ENCODE peak calls at places on chromosomes 4 and X, in seven cellular contexts. One of them, this sample, is unnamed.

GRCh38 chr4:20037745-20038144 is 214.0 kb upstream of the SLIT2 start:
- DNase-seq in AG10803: no peak
- DNase-seq in transverse colon: no peak
- DNase-seq in epithelial cell of esophagus: no peak
- DNase-seq in AG09309: no peak
- DNase-seq in A549: no peak
- DNase-seq in choroid plexus epithelial cell: no peak
- DNase-seq in this sample: no peak

GRCh38 chr4:151407466-151408379 is 1.3 kb upstream of the FHIP1A start:
- DNase-seq in transverse colon: peak; percentile 59
- DNase-seq in AG10803: peak; percentile 43
- DNase-seq in epithelial cell of esophagus: peak; percentile 40
- DNase-seq in A549: no peak
- DNase-seq in choroid plexus epithelial cell: no peak
- DNase-seq in AG09309: no peak
- DNase-seq in this sample: no peak

GRCh38 chr4:20019310-20020015 is 232.2 kb upstream of the SLIT2 start:
- DNase-seq in choroid plexus epithelial cell: no peak
- DNase-seq in AG09309: no peak
- DNase-seq in epithelial cell of esophagus: peak; percentile 67
- DNase-seq in AG10803: no peak
- DNase-seq in transverse colon: peak; percentile 10
- DNase-seq in A549: no peak
- DNase-seq in this sample: no peak

GRCh38 chrX:44568196-44568595 is 25.5 kb upstream of the FUNDC1 start:
- DNase-seq in transverse colon: no peak
- DNase-seq in choroid plexus epithelial cell: no peak
- DNase-seq in AG10803: peak; percentile 32
- DNase-seq in AG09309: no peak
- DNase-seq in epithelial cell of esophagus: no peak
- DNase-seq in A549: no peak
- DNase-seq in this sample: peak; percentile 10

GRCh38 chrX:49203536-49203935 is 3.5 kb upstream of the SYP start:
- DNase-seq in AG10803: no peak
- DNase-seq in A549: no peak
- DNase-seq in transverse colon: no peak
- DNase-seq in choroid plexus epithelial cell: no peak
- DNase-seq in epithelial cell of esophagus: no peak
- DNase-seq in AG09309: no peak
- DNase-seq in this sample: no peak

GRCh38 chrX:154540897-154541535 is 5.6 kb downstream of the G6PD start:
- DNase-seq in AG10803: no peak
- DNase-seq in AG09309: no peak
- DNase-seq in epithelial cell of esophagus: peak; percentile 83
- DNase-seq in choroid plexus epithelial cell: no peak
- DNase-seq in A549: no peak
- DNase-seq in transverse colon: no peak
- DNase-seq in this sample: no peak

GRCh38 chr4:57159866-57160265 is 49.7 kb upstream of the IGFBP7 start:
- DNase-seq in choroid plexus epithelial cell: peak; percentile 28
- DNase-seq in AG09309: no peak
- DNase-seq in A549: no peak
- DNase-seq in epithelial cell of esophagus: peak; percentile 26
- DNase-seq in transverse colon: no peak
- DNase-seq in AG10803: peak; percentile 22
- DNase-seq in this sample: no peak

GRCh38 chrX:122055979-122056715 is 1008.7 kb downstream of the GLUD2 start:
- DNase-seq in A549: no peak
- DNase-seq in AG09309: no peak
- DNase-seq in transverse colon: no peak
- DNase-seq in choroid plexus epithelial cell: no peak
- DNase-seq in epithelial cell of esophagus: no peak
- DNase-seq in AG10803: no peak
- DNase-seq in this sample: no peak

GRCh38 chrX:19660604-19661003 is 145.3 kb upstream of the MAP3K15 start:
- DNase-seq in AG10803: peak; percentile 42
- DNase-seq in A549: no peak
- DNase-seq in AG09309: no peak
- DNase-seq in epithelial cell of esophagus: no peak
- DNase-seq in choroid plexus epithelial cell: no peak
- DNase-seq in transverse colon: no peak
- DNase-seq in this sample: no peak

GRCh38 chr4:54539500-54540029 is 118.2 kb upstream of the KIT start:
- DNase-seq in AG09309: no peak
- DNase-seq in AG10803: peak; percentile 56
- DNase-seq in choroid plexus epithelial cell: peak; percentile 26
- DNase-seq in transverse colon: peak; percentile 54
- DNase-seq in A549: peak; percentile 6
- DNase-seq in epithelial cell of esophagus: peak; percentile 24
- DNase-seq in this sample: no peak

GRCh38 chr4:185991750-185992149 is 77.2 kb upstream of the TLR3 start:
- DNase-seq in transverse colon: no peak
- DNase-seq in A549: no peak
- DNase-seq in epithelial cell of esophagus: no peak
- DNase-seq in AG09309: no peak
- DNase-seq in AG10803: no peak
- DNase-seq in choroid plexus epithelial cell: no peak
- DNase-seq in this sample: no peak

GRCh38 chrX:31909850-31910547 is 838.2 kb upstream of the FTHL17 start:
- DNase-seq in choroid plexus epithelial cell: no peak
- DNase-seq in epithelial cell of esophagus: no peak
- DNase-seq in AG09309: no peak
- DNase-seq in A549: no peak
- DNase-seq in transverse colon: no peak
- DNase-seq in AG10803: no peak
- DNase-seq in this sample: no peak

GRCh38 chrX:149282909-149283308 is 222.2 kb downstream of the IDS start:
- DNase-seq in epithelial cell of esophagus: no peak
- DNase-seq in AG10803: no peak
- DNase-seq in AG09309: no peak
- DNase-seq in choroid plexus epithelial cell: no peak
- DNase-seq in A549: no peak
- DNase-seq in transverse colon: no peak
- DNase-seq in this sample: no peak

GRCh38 chrX:48934581-48935331 is 15.9 kb upstream of the PIM2 start:
- DNase-seq in A549: no peak
- DNase-seq in AG10803: no peak
- DNase-seq in epithelial cell of esophagus: no peak
- DNase-seq in AG09309: no peak
- DNase-seq in transverse colon: no peak
- DNase-seq in choroid plexus epithelial cell: no peak
- DNase-seq in this sample: no peak

GRCh38 chr4:105088110-105088879 is 58.4 kb upstream of the TET2 start:
- DNase-seq in choroid plexus epithelial cell: peak; percentile 68
- DNase-seq in transverse colon: no peak
- DNase-seq in AG10803: peak; percentile 92
- DNase-seq in epithelial cell of esophagus: peak; percentile 93
- DNase-seq in AG09309: peak; percentile 78
- DNase-seq in A549: no peak
- DNase-seq in this sample: peak; percentile 58

GRCh38 chr4:75708218-75708691 is 16.1 kb upstream of the USO1 start:
- DNase-seq in AG09309: no peak
- DNase-seq in AG10803: no peak
- DNase-seq in A549: no peak
- DNase-seq in choroid plexus epithelial cell: peak; percentile 37
- DNase-seq in transverse colon: peak; percentile 50
- DNase-seq in epithelial cell of esophagus: no peak
- DNase-seq in this sample: no peak

GRCh38 chr4:184474261-184475095 is at the start of gene IRF2:
- DNase-seq in epithelial cell of esophagus: peak; percentile 99
- DNase-seq in choroid plexus epithelial cell: peak; percentile 99
- DNase-seq in transverse colon: peak; percentile 98
- DNase-seq in A549: peak; percentile 81
- DNase-seq in AG09309: peak; percentile 92
- DNase-seq in AG10803: peak; percentile 98
- DNase-seq in this sample: peak; percentile 97

GRCh38 chrX:153226344-153227190 is 47.5 kb downstream of the MAGEA1 start:
- DNase-seq in AG10803: peak; percentile 4
- DNase-seq in transverse colon: no peak
- DNase-seq in epithelial cell of esophagus: peak; percentile 94
- DNase-seq in AG09309: no peak
- DNase-seq in A549: no peak
- DNase-seq in choroid plexus epithelial cell: peak; percentile 67
- DNase-seq in this sample: no peak

GRCh38 chrX:44914532-44915198 is 41.7 kb downstream of the KDM6A start:
- DNase-seq in epithelial cell of esophagus: peak; percentile 24
- DNase-seq in AG09309: no peak
- DNase-seq in choroid plexus epithelial cell: peak; percentile 72
- DNase-seq in transverse colon: no peak
- DNase-seq in A549: no peak
- DNase-seq in AG10803: peak; percentile 19
- DNase-seq in this sample: no peak

GRCh38 chr4:78721739-78722138 is 54.4 kb upstream of the BMP2K start:
- DNase-seq in AG09309: no peak
- DNase-seq in epithelial cell of esophagus: no peak
- DNase-seq in choroid plexus epithelial cell: no peak
- DNase-seq in transverse colon: no peak
- DNase-seq in AG10803: no peak
- DNase-seq in A549: no peak
- DNase-seq in this sample: no peak

GRCh38 chr4:57053508-57053907 is 56.7 kb downstream of the IGFBP7 start:
- DNase-seq in A549: no peak
- DNase-seq in AG09309: no peak
- DNase-seq in choroid plexus epithelial cell: peak; percentile 84
- DNase-seq in AG10803: peak; percentile 36
- DNase-seq in epithelial cell of esophagus: peak; percentile 97
- DNase-seq in transverse colon: no peak
- DNase-seq in this sample: no peak

GRCh38 chrX:96407043-96407442 is 277.6 kb upstream of the DIAPH2 start:
- DNase-seq in AG09309: no peak
- DNase-seq in A549: peak; percentile 4
- DNase-seq in epithelial cell of esophagus: peak; percentile 31
- DNase-seq in transverse colon: peak; percentile 45
- DNase-seq in choroid plexus epithelial cell: peak; percentile 61
- DNase-seq in AG10803: peak; percentile 17
- DNase-seq in this sample: peak; percentile 10

GRCh38 chrX:78029663-78030062 is 60.2 kb upstream of the PGAM4 start:
- DNase-seq in choroid plexus epithelial cell: peak; percentile 54
- DNase-seq in transverse colon: peak; percentile 21
- DNase-seq in epithelial cell of esophagus: peak; percentile 43
- DNase-seq in A549: peak; percentile 6
- DNase-seq in AG10803: peak; percentile 31
- DNase-seq in AG09309: peak; percentile 4
- DNase-seq in this sample: peak; percentile 3

GRCh38 chrX:150036641-150037040 is 98.3 kb upstream of the EOLA2 start:
- DNase-seq in epithelial cell of esophagus: peak; percentile 53
- DNase-seq in AG10803: no peak
- DNase-seq in AG09309: no peak
- DNase-seq in choroid plexus epithelial cell: no peak
- DNase-seq in A549: no peak
- DNase-seq in transverse colon: no peak
- DNase-seq in this sample: no peak

GRCh38 chrX:42119076-42119475 is 195.7 kb upstream of the CASK start:
- DNase-seq in transverse colon: no peak
- DNase-seq in choroid plexus epithelial cell: peak; percentile 79
- DNase-seq in A549: peak; percentile 25
- DNase-seq in AG10803: peak; percentile 63
- DNase-seq in AG09309: no peak
- DNase-seq in epithelial cell of esophagus: peak; percentile 94
- DNase-seq in this sample: no peak

GRCh38 chr4:139522457-139522856 is 33.6 kb downstream of the SETD7 start:
- DNase-seq in A549: no peak
- DNase-seq in epithelial cell of esophagus: no peak
- DNase-seq in AG09309: no peak
- DNase-seq in choroid plexus epithelial cell: no peak
- DNase-seq in transverse colon: no peak
- DNase-seq in AG10803: no peak
- DNase-seq in this sample: no peak
- TF ChIP-seq CTCF in A549: no peak
- TF ChIP-seq CTCF in epithelial cell of esophagus: no peak
- TF ChIP-seq CTCF in AG09309: no peak
- TF ChIP-seq CTCF in choroid plexus epithelial cell: no peak
- TF ChIP-seq CTCF in transverse colon: no peak
- TF ChIP-seq CTCF in AG10803: no peak
- TF ChIP-seq CTCF in this sample: no peak

GRCh38 chr4:136691607-136692006 is 840.7 kb downstream of the PCDH18 start:
- DNase-seq in A549: no peak
- DNase-seq in AG10803: no peak
- DNase-seq in epithelial cell of esophagus: no peak
- DNase-seq in AG09309: no peak
- DNase-seq in choroid plexus epithelial cell: no peak
- DNase-seq in transverse colon: no peak
- DNase-seq in this sample: no peak

GRCh38 chr4:136690363-136690762 is 841.9 kb downstream of the PCDH18 start:
- DNase-seq in epithelial cell of esophagus: peak; percentile 36
- DNase-seq in A549: no peak
- DNase-seq in AG10803: no peak
- DNase-seq in AG09309: no peak
- DNase-seq in transverse colon: no peak
- DNase-seq in choroid plexus epithelial cell: no peak
- DNase-seq in this sample: no peak

GRCh38 chr4:136687596-136687995 is 844.7 kb downstream of the PCDH18 start:
- DNase-seq in A549: no peak
- DNase-seq in AG10803: no peak
- DNase-seq in epithelial cell of esophagus: no peak
- DNase-seq in AG09309: no peak
- DNase-seq in choroid plexus epithelial cell: no peak
- DNase-seq in transverse colon: no peak
- DNase-seq in this sample: no peak

DNA sequence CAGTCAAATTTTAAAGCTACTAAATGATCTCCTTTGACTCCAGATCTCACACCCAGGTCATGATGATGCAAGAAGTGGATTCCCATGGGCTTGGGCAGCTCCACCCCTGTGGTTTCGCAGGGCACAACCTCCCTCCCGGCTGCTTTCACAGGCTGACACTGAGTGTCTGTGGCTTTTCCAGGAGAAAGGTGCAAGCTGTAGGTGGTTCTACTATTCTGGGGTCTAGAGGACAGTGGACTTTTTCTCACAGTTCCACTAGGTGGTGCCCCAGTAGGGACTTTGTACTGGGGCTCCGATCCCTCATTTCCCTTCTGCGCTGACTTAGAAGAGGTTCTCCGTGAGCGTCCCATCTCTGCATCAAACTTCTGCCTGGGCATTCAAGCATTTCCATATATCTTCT is 845.2 kb downstream of the PCDH18 start:
- DNase-seq in AG10803: no peak
- DNase-seq in epithelial cell of esophagus: no peak
- DNase-seq in transverse colon: no peak
- DNase-seq in AG09309: no peak
- DNase-seq in A549: no peak
- DNase-seq in choroid plexus epithelial cell: peak; percentile 25
- DNase-seq in this sample: no peak
- TF ChIP-seq CTCF in AG10803: no peak
- TF ChIP-seq CTCF in epithelial cell of esophagus: no peak
- TF ChIP-seq CTCF in transverse colon: no peak
- TF ChIP-seq CTCF in AG09309: no peak
- TF ChIP-seq CTCF in A549: no peak
- TF ChIP-seq CTCF in choroid plexus epithelial cell: peak; percentile 51
- TF ChIP-seq CTCF in this sample: peak; percentile 9

GRCh38 chrX:51802917-51803688 is 59.9 kb downstream of the GSPT2 start:
- DNase-seq in epithelial cell of esophagus: peak; percentile 64
- DNase-seq in choroid plexus epithelial cell: peak; percentile 72
- DNase-seq in AG09309: no peak
- DNase-seq in A549: peak; percentile 9
- DNase-seq in AG10803: peak; percentile 61
- DNase-seq in transverse colon: peak; percentile 69
- DNase-seq in this sample: peak; percentile 8
- TF ChIP-seq CTCF in epithelial cell of esophagus: no peak
- TF ChIP-seq CTCF in choroid plexus epithelial cell: peak; percentile 17
- TF ChIP-seq CTCF in AG09309: no peak
- TF ChIP-seq CTCF in A549: peak; percentile 12
- TF ChIP-seq CTCF in AG10803: peak; percentile 29
- TF ChIP-seq CTCF in transverse colon: peak; percentile 15
- TF ChIP-seq CTCF in this sample: no peak

GRCh38 chrX:64642482-64642881 is 247.2 kb upstream of the MTMR8 start:
- DNase-seq in epithelial cell of esophagus: peak; percentile 0
- DNase-seq in transverse colon: no peak
- DNase-seq in choroid plexus epithelial cell: no peak
- DNase-seq in AG09309: no peak
- DNase-seq in AG10803: no peak
- DNase-seq in A549: no peak
- DNase-seq in this sample: no peak
- TF ChIP-seq CTCF in epithelial cell of esophagus: no peak
- TF ChIP-seq CTCF in transverse colon: peak; percentile 14
- TF ChIP-seq CTCF in choroid plexus epithelial cell: no peak
- TF ChIP-seq CTCF in AG09309: no peak
- TF ChIP-seq CTCF in AG10803: no peak
- TF ChIP-seq CTCF in A549: no peak
- TF ChIP-seq CTCF in this sample: no peak

This sample was measured in AG09319.